ENCODE peak calls at places on chromosome 10, in seven cellular contexts. W is nephron progenitor cell; A is NCI-H524 treated with DMSO at 0.1 percent for 48 hours; E is RCC 7860; V is RWPE1; H is activated CD8-positive, alpha-beta memory T cell treated with anti-CD3 and anti-CD28 coated beads for 48 hours; D is PC-9. F is an unnamed sample.

GRCh38 chr10:77556990-77557601 is 80.5 kb downstream of the KCNMA1 start:
- DNase-seq in W (no peak), A (no peak), E (no peak), V (no peak), H (no peak), D (no peak), F (no peak)

GRCh38 chr10:60137292-60137992 is 231.1 kb upstream of the CCDC6 start:
- DNase-seq in W (no peak), A (no peak), E (no peak), V (no peak), H (no peak), D (no peak), F (no peak)

GRCh38 chr10:112435013-112435619 is 11.6 kb downstream of the ZDHHC6 start:
- DNase-seq in W (no peak), A (no peak), E (peak), V (peak), H (no peak), D (peak), F (peak)

GRCh38 chr10:124709862-124710261 is 34.3 kb downstream of the FAM53B start:
- DNase-seq in W (no peak), A (no peak), E (no peak), V (peak), H (no peak), D (no peak), F (no peak)

GRCh38 chr10:102783541-102783930 is 39.8 kb downstream of the WBP1L start:
- DNase-seq in W (no peak), A (no peak), E (no peak), V (no peak), H (no peak), D (no peak), F (no peak)

GRCh38 chr10:10824611-10825148 is 193.0 kb upstream of the CELF2 start:
- DNase-seq in W (no peak), A (no peak), E (no peak), V (no peak), H (no peak), D (no peak), F (no peak)

GRCh38 chr10:117364121-117364960 is 10.9 kb downstream of the PDZD8 start:
- DNase-seq in W (no peak), A (no peak), E (no peak), V (no peak), H (no peak), D (no peak), F (peak)

GRCh38 chr10:15158972-15159371 is 9.5 kb downstream of the NMT2 start:
- DNase-seq in W (no peak), A (peak), E (no peak), V (no peak), H (no peak), D (no peak), F (no peak)

GRCh38 chr10:30036341-30036740 is 23.0 kb downstream of the JCAD start:
- DNase-seq in W (no peak), A (no peak), E (no peak), V (no peak), H (no peak), D (no peak), F (no peak)

GRCh38 chr10:17432738-17433137 is 21.7 kb downstream of the ST8SIA6 start:
- DNase-seq in W (no peak), A (no peak), E (no peak), V (no peak), H (no peak), D (no peak), F (no peak)

GRCh38 chr10:73906524-73907447 is 4.1 kb upstream of the PLAU start:
- DNase-seq in W (peak), A (no peak), E (peak), V (peak), H (no peak), D (peak), F (peak)

GRCh38 chr10:32266979-32267378 is 80.0 kb downstream of the EPC1 start:
- DNase-seq in W (no peak), A (no peak), E (no peak), V (no peak), H (no peak), D (no peak), F (no peak)

GRCh38 chr10:116669832-116670644 is 49.3 kb downstream of the PNLIPRP2 start:
- DNase-seq in W (peak), A (no peak), E (no peak), V (peak), H (no peak), D (no peak), F (peak)

GRCh38 chr10:42937048-42937447 is 139.8 kb upstream of the RET start:
- DNase-seq in W (no peak), A (no peak), E (no peak), V (no peak), H (no peak), D (no peak), F (no peak)

GRCh38 chr10:106189254-106189653 is 975.3 kb downstream of the SORCS1 start:
- DNase-seq in W (peak), A (no peak), E (no peak), V (peak), H (no peak), D (no peak), F (peak)

GRCh38 chr10:28403090-28403489 is 100.2 kb upstream of the MPP7 start:
- DNase-seq in W (no peak), A (no peak), E (no peak), V (no peak), H (no peak), D (no peak), F (no peak)

GRCh38 chr10:125021686-125022374 is 79.9 kb downstream of the ZRANB1 start:
- DNase-seq in W (no peak), A (no peak), E (no peak), V (no peak), H (no peak), D (no peak), F (no peak)

GRCh38 chr10:1577371-1577770 is 160.0 kb downstream of the ADARB2 start:
- DNase-seq in W (no peak), A (no peak), E (no peak), V (no peak), H (no peak), D (no peak), F (no peak)

GRCh38 chr10:61140765-61141392 is 196.9 kb upstream of the RHOBTB1 start:
- DNase-seq in W (no peak), A (no peak), E (peak), V (peak), H (no peak), D (peak), F (peak)

GRCh38 chr10:93165367-93165766 is 91.7 kb downstream of the CYP26A1 start:
- DNase-seq in W (no peak), A (no peak), E (no peak), V (no peak), H (no peak), D (no peak), F (no peak)

GRCh38 chr10:78656815-78657621 is 411.7 kb upstream of the ZMIZ1 start:
- DNase-seq in W (peak), A (no peak), E (no peak), V (no peak), H (no peak), D (no peak), F (no peak)

GRCh38 chr10:117159390-117159789 is 21.3 kb upstream of the VAX1 start:
- DNase-seq in W (no peak), A (no peak), E (no peak), V (no peak), H (no peak), D (no peak), F (no peak)

GRCh38 chr10:61589547-61590243 is 73.0 kb upstream of the CABCOCO1 start:
- DNase-seq in W (no peak), A (no peak), E (no peak), V (no peak), H (no peak), D (no peak), F (no peak)

GRCh38 chr10:58335306-58336005 is 650 bp downstream of the UBE2D1 start:
- DNase-seq in W (no peak), A (no peak), E (peak), V (peak), H (peak), D (peak), F (peak)

GRCh38 chr10:90579602-90580242 is 278.1 kb downstream of the HTR7 start:
- DNase-seq in W (no peak), A (no peak), E (peak), V (peak), H (no peak), D (no peak), F (peak)

GRCh38 chr10:35606423-35606822 is 1.3 kb downstream of the GJD4 start:
- DNase-seq in W (no peak), A (no peak), E (no peak), V (no peak), H (no peak), D (no peak), F (no peak)

GRCh38 chr10:11602919-11603523 is 8.4 kb downstream of the USP6NL start:
- DNase-seq in W (no peak), A (no peak), E (no peak), V (no peak), H (no peak), D (peak), F (peak)

GRCh38 chr10:77378950-77379349 is 258.7 kb downstream of the KCNMA1 start:
- DNase-seq in W (no peak), A (no peak), E (no peak), V (no peak), H (no peak), D (no peak), F (peak)

GRCh38 chr10:21314234-21314633 is 211.2 kb downstream of the SKIDA1 start:
- DNase-seq in W (no peak), A (no peak), E (no peak), V (no peak), H (no peak), D (no peak), F (no peak)

GRCh38 chr10:74930962-74931361 is 104.6 kb downstream of the KAT6B start:
- DNase-seq in W (no peak), A (no peak), E (no peak), V (no peak), H (no peak), D (no peak), F (no peak)

GRCh38 chr10:132862485-132863420 is 76.8 kb upstream of the NKX6-2 start:
- DNase-seq in W (no peak), A (no peak), E (no peak), V (no peak), H (no peak), D (no peak), F (no peak)